ENCODE peak calls at places on chromosomes 7 and 10, in nine cellular contexts. J, P, S, U, E, H, I, D and Q are unnamed samples.
A peak's percentile ranks its signal among the peaks of the same experiment; 100 is the strongest.

GRCh38 chr10:101708073-101708472 is 13.1 kb upstream of the FBXW4 start:
- DNase-seq in J (no peak), P (no peak), S (no peak), U (no peak), E (no peak), H (no peak), I (no peak), D (no peak), Q (no peak)

GRCh38 chr7:72230281-72230680 is 181.9 kb downstream of the CALN1 start:
- DNase-seq in J (no peak), P (no peak), S (no peak), U (no peak), E (no peak), H (no peak), I (no peak), D (no peak), Q (no peak)

GRCh38 chr10:11725912-11726311 is 16.3 kb upstream of the ECHDC3 start:
- DNase-seq in J (no peak), P (no peak), S (no peak), U (no peak), E (no peak), H (no peak), I (no peak), D (no peak), Q (no peak)

GRCh38 chr10:127618797-127619196 is 69.7 kb downstream of the NPS start:
- DNase-seq in J (no peak), P (no peak), S (no peak), U (no peak), E (no peak), H (no peak), I (no peak), D (no peak), Q (no peak)

GRCh38 chr7:157873664-157874063 is 536.9 kb downstream of the DNAJB6 start:
- DNase-seq in J (no peak), P (no peak), S (no peak), U (no peak), E (no peak), H (no peak), I (no peak), D (no peak), Q (no peak)

GRCh38 chr7:539731-540411 is 20.2 kb upstream of the PDGFA start:
- DNase-seq in J (no peak), P (peak; percentile 25), S (peak; percentile 97), U (no peak), E (no peak), H (no peak), I (no peak), D (no peak), Q (peak; percentile 69)

GRCh38 chr10:13351340-13351915 is 3.3 kb upstream of the SEPHS1 start:
- DNase-seq in J (no peak), P (no peak), S (no peak), U (no peak), E (peak; percentile 8), H (no peak), I (no peak), D (peak; percentile 47), Q (no peak)

GRCh38 chr7:15219758-15220157 is 317.2 kb upstream of the DGKB start:
- DNase-seq in J (no peak), P (no peak), S (no peak), U (no peak), E (no peak), H (no peak), I (no peak), D (no peak), Q (no peak)

GRCh38 chr10:68665841-68666240 is 55.2 kb upstream of the CCAR1 start:
- DNase-seq in J (no peak), P (no peak), S (peak; percentile 58), U (no peak), E (no peak), H (no peak), I (peak; percentile 11), D (no peak), Q (peak; percentile 76)

GRCh38 chr10:47257396-47258120 is 42.4 kb upstream of the GDF10 start:
- DNase-seq in J (no peak), P (peak; percentile 79), S (peak; percentile 10), U (no peak), E (no peak), H (no peak), I (peak; percentile 70), D (no peak), Q (no peak)

GRCh38 chr10:73814896-73815718 is 3.7 kb upstream of the NDST2 start:
- DNase-seq in J (no peak), P (no peak), S (peak; percentile 71), U (no peak), E (no peak), H (no peak), I (no peak), D (peak; percentile 26), Q (no peak)

GRCh38 chr7:46811529-46811928 is 770.4 kb downstream of the TNS3 start:
- DNase-seq in J (no peak), P (peak; percentile 94), S (peak; percentile 59), U (peak; percentile 69), E (no peak), H (peak; percentile 70), I (no peak), D (no peak), Q (peak; percentile 86)

GRCh38 chr7:131327049-131327625 is 539 bp upstream of the MKLN1 start:
- DNase-seq in J (no peak), P (peak; percentile 71), S (peak; percentile 65), U (no peak), E (no peak), H (no peak), I (no peak), D (no peak), Q (peak; percentile 84)

GRCh38 chr10:34405611-34406462 is 409.3 kb downstream of the PARD3 start:
- DNase-seq in J (no peak), P (peak; percentile 39), S (peak; percentile 98), U (no peak), E (no peak), H (no peak), I (no peak), D (no peak), Q (no peak)

DNA sequence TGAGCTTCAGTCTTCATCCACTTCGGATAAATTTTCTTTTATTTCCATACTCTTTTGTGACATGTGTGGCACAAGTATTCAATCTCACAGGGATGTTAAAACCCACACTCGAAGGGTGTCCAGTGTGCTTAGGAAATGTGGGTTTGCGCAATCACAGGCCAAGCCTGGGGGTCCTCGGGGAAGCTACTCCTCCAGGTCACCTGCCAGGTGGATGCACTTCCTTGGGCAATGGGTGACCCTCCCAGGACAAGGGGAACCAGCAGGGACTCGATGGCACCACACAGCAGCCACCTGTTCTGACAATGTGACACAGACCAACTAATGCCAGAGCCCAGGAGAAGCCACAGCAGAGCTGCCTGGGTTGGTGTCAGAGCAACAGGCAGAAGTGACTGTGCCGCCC is 39.0 kb downstream of the PARP12 start:
- DNase-seq in J (no peak), P (no peak), S (no peak), U (no peak), E (no peak), H (no peak), I (no peak), D (no peak), Q (no peak)
- TF ChIP-seq CTCF in J (no peak), P (no peak), S (no peak), U (no peak), E (no peak), H (no peak), I (no peak), D (no peak), Q (no peak)

GRCh38 chr7:79504607-79505389 is 51.3 kb upstream of the MAGI2 start:
- DNase-seq in J (no peak), P (no peak), S (peak; percentile 6), U (no peak), E (no peak), H (no peak), I (no peak), D (no peak), Q (peak; percentile 12)
- TF ChIP-seq CTCF in J (no peak), P (peak; percentile 4), S (no peak), U (no peak), E (no peak), H (no peak), I (no peak), D (no peak), Q (no peak)

GRCh38 chr10:93061594-93062498 is 1.2 kb downstream of the CYP26C1 start:
- DNase-seq in J (peak; percentile 78), P (no peak), S (no peak), U (no peak), E (no peak), H (no peak), I (no peak), D (no peak), Q (no peak)

GRCh38 chr10:93060887-93061593 is 442 bp downstream of the CYP26C1 start:
- DNase-seq in J (no peak), P (no peak), S (no peak), U (no peak), E (no peak), H (no peak), I (no peak), D (no peak), Q (no peak)

GRCh38 chr10:93063977-93064660 is 3.5 kb downstream of the CYP26C1 start:
- DNase-seq in J (no peak), P (no peak), S (no peak), U (no peak), E (no peak), H (no peak), I (no peak), D (no peak), Q (no peak)

GRCh38 chr10:93063217-93063976 is 2.8 kb downstream of the CYP26C1 start:
- DNase-seq in J (no peak), P (no peak), S (no peak), U (no peak), E (no peak), H (no peak), I (no peak), D (no peak), Q (no peak)

GRCh38 chr10:93062499-93063216 is 2.1 kb downstream of the CYP26C1 start:
- DNase-seq in J (peak; percentile 85), P (no peak), S (no peak), U (no peak), E (peak; percentile 8), H (no peak), I (peak; percentile 69), D (no peak), Q (no peak)
- TF ChIP-seq CTCF in J (no peak), P (peak; percentile 37), S (no peak), U (peak; percentile 51), E (no peak), H (no peak), I (peak; percentile 31), D (peak; percentile 35), Q (peak; percentile 79)

DNA sequence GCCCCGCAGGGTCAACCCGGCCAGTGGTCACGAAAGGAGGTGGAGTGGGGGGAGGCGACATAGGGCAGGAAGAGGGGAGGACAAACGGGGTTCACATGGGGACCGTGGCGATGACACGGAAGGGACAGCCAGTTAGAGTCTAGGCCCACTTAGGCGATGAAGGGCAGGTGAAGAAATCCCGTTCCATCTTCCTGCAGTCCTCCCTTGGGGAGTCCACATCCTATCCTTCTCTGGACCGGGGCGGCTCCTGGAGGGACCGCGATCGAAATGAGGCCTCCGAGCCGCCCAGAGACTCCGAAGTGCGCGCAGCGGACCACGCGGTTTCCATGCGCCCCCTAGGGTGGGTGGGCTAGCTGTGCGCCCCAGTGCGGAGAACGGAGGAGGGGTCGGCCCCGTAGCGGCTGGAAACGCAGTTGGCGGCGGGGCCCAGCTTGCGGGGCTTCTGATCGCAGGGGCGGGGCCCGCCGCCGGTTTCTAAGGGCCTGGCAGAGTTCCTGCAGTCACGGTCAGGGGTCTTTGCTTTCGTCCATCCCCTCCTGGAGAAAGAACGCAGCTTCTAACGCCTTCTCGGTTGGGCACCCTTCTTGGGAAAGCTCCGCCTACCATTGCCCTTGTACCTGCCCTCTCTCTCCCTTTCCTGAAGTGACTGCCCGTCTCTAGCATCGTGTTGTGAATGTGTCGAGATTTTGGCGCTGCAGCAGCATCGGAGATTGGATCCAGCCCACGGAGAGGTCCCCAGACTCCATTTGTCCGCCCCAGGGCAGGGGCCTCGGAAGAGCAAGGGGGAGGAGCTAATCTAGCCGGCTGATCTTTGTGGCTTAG is 17.9 kb upstream of the TMEM225B start:
- DNase-seq in J (peak; percentile 82), P (peak; percentile 39), S (no peak), U (peak; percentile 45), E (peak; percentile 24), H (peak; percentile 54), I (no peak), D (no peak), Q (no peak)
- TF ChIP-seq CTCF in J (no peak), P (peak; percentile 60), S (no peak), U (peak; percentile 38), E (peak; percentile 54), H (peak; percentile 60), I (no peak), D (peak; percentile 39), Q (peak; percentile 64)